ENCODE peak calls at places on chromosomes 1 and 21, in nine cellular contexts. One of them, this sample, is unnamed.

GRCh38 chr1:187465441-187465840 is 636.7 kb downstream of the PLA2G4A start:
- DNase-seq in SK-N-SH: no peak
- DNase-seq in GM23338: no peak
- DNase-seq in PC-3: no peak
- DNase-seq in HCT116: no peak
- DNase-seq in neural progenitor cell: no peak
- DNase-seq in hepatocyte: no peak
- DNase-seq in GM23248: no peak
- DNase-seq in MM.1S: no peak
- DNase-seq in this sample: no peak

GRCh38 chr21:28737671-28738279 is 254.9 kb downstream of the LTN1 start:
- DNase-seq in SK-N-SH: no peak
- DNase-seq in GM23338: no peak
- DNase-seq in PC-3: peak; percentile 78
- DNase-seq in HCT116: no peak
- DNase-seq in neural progenitor cell: no peak
- DNase-seq in hepatocyte: peak; percentile 57
- DNase-seq in GM23248: peak; percentile 20
- DNase-seq in MM.1S: no peak
- DNase-seq in this sample: no peak

GRCh38 chr1:2391034-2391384 is 345 bp downstream of the MORN1 start:
- DNase-seq in SK-N-SH: peak; percentile 76
- DNase-seq in GM23338: peak; percentile 70
- DNase-seq in PC-3: no peak
- DNase-seq in HCT116: no peak
- DNase-seq in neural progenitor cell: peak; percentile 76
- DNase-seq in hepatocyte: peak; percentile 54
- DNase-seq in GM23248: peak; percentile 76
- DNase-seq in MM.1S: peak; percentile 20
- DNase-seq in this sample: peak; percentile 30

GRCh38 chr1:19445417-19446342 is 39.7 kb downstream of the CAPZB start:
- DNase-seq in SK-N-SH: peak; percentile 61
- DNase-seq in GM23338: peak; percentile 58
- DNase-seq in PC-3: no peak
- DNase-seq in HCT116: no peak
- DNase-seq in neural progenitor cell: peak; percentile 65
- DNase-seq in hepatocyte: peak; percentile 61
- DNase-seq in GM23248: peak; percentile 63
- DNase-seq in MM.1S: no peak
- DNase-seq in this sample: peak; percentile 15

GRCh38 chr1:115833806-115834205 is 7.1 kb downstream of the NHLH2 start:
- DNase-seq in SK-N-SH: no peak
- DNase-seq in GM23338: peak; percentile 56
- DNase-seq in PC-3: no peak
- DNase-seq in HCT116: no peak
- DNase-seq in neural progenitor cell: peak; percentile 48
- DNase-seq in hepatocyte: no peak
- DNase-seq in GM23248: no peak
- DNase-seq in MM.1S: no peak
- DNase-seq in this sample: no peak

GRCh38 chr21:31520506-31521163 is 138.9 kb upstream of the SOD1 start:
- DNase-seq in SK-N-SH: no peak
- DNase-seq in GM23338: no peak
- DNase-seq in PC-3: no peak
- DNase-seq in HCT116: no peak
- DNase-seq in neural progenitor cell: no peak
- DNase-seq in hepatocyte: no peak
- DNase-seq in GM23248: no peak
- DNase-seq in MM.1S: no peak
- DNase-seq in this sample: no peak

GRCh38 chr1:119542492-119542946 is 35.5 kb downstream of the HSD3B1 start:
- DNase-seq in SK-N-SH: no peak
- DNase-seq in GM23338: no peak
- DNase-seq in PC-3: peak; percentile 84
- DNase-seq in HCT116: no peak
- DNase-seq in neural progenitor cell: no peak
- DNase-seq in hepatocyte: no peak
- DNase-seq in GM23248: peak; percentile 61
- DNase-seq in MM.1S: no peak
- DNase-seq in this sample: no peak

GRCh38 chr1:19405195-19405760 is 80.1 kb downstream of the CAPZB start:
- DNase-seq in SK-N-SH: peak; percentile 59
- DNase-seq in GM23338: peak; percentile 50
- DNase-seq in PC-3: no peak
- DNase-seq in HCT116: no peak
- DNase-seq in neural progenitor cell: peak; percentile 72
- DNase-seq in hepatocyte: no peak
- DNase-seq in GM23248: peak; percentile 62
- DNase-seq in MM.1S: no peak
- DNase-seq in this sample: no peak

GRCh38 chr1:153565529-153566374 is at the start of gene S100A2:
- DNase-seq in SK-N-SH: no peak
- DNase-seq in GM23338: no peak
- DNase-seq in PC-3: peak; percentile 98
- DNase-seq in HCT116: peak; percentile 92
- DNase-seq in neural progenitor cell: no peak
- DNase-seq in hepatocyte: peak; percentile 79
- DNase-seq in GM23248: peak; percentile 98
- DNase-seq in MM.1S: no peak
- DNase-seq in this sample: no peak

GRCh38 chr1:19398309-19398760 is 86.2 kb downstream of the SLC66A1 start:
- DNase-seq in SK-N-SH: no peak
- DNase-seq in GM23338: no peak
- DNase-seq in PC-3: peak; percentile 55
- DNase-seq in HCT116: no peak
- DNase-seq in neural progenitor cell: no peak
- DNase-seq in hepatocyte: peak; percentile 58
- DNase-seq in GM23248: peak; percentile 99
- DNase-seq in MM.1S: no peak
- DNase-seq in this sample: no peak

GRCh38 chr1:246279402-246279801 is 227.7 kb downstream of the SMYD3 start:
- DNase-seq in SK-N-SH: no peak
- DNase-seq in GM23338: no peak
- DNase-seq in PC-3: no peak
- DNase-seq in HCT116: no peak
- DNase-seq in neural progenitor cell: no peak
- DNase-seq in hepatocyte: no peak
- DNase-seq in GM23248: no peak
- DNase-seq in MM.1S: no peak
- DNase-seq in this sample: no peak

GRCh38 chr1:205826407-205826806 is 13.4 kb upstream of the SLC41A1 start:
- DNase-seq in SK-N-SH: no peak
- DNase-seq in GM23338: no peak
- DNase-seq in PC-3: no peak
- DNase-seq in HCT116: no peak
- DNase-seq in neural progenitor cell: no peak
- DNase-seq in hepatocyte: no peak
- DNase-seq in GM23248: no peak
- DNase-seq in MM.1S: peak; percentile 78
- DNase-seq in this sample: no peak

GRCh38 chr1:12464028-12464427 is 154.0 kb downstream of the DHRS3 start:
- DNase-seq in SK-N-SH: no peak
- DNase-seq in GM23338: no peak
- DNase-seq in PC-3: no peak
- DNase-seq in HCT116: no peak
- DNase-seq in neural progenitor cell: no peak
- DNase-seq in hepatocyte: no peak
- DNase-seq in GM23248: no peak
- DNase-seq in MM.1S: no peak
- DNase-seq in this sample: no peak

GRCh38 chr1:208654241-208654640 is 410.1 kb upstream of the PLXNA2 start:
- DNase-seq in SK-N-SH: peak; percentile 24
- DNase-seq in GM23338: peak; percentile 72
- DNase-seq in PC-3: peak; percentile 76
- DNase-seq in HCT116: peak; percentile 22
- DNase-seq in neural progenitor cell: peak; percentile 85
- DNase-seq in hepatocyte: peak; percentile 29
- DNase-seq in GM23248: peak; percentile 53
- DNase-seq in MM.1S: peak; percentile 47
- DNase-seq in this sample: peak; percentile 1

GRCh38 chr1:103859721-103860120 is 110.0 kb downstream of the AMY1C start:
- DNase-seq in SK-N-SH: no peak
- DNase-seq in GM23338: no peak
- DNase-seq in PC-3: peak; percentile 23
- DNase-seq in HCT116: no peak
- DNase-seq in neural progenitor cell: no peak
- DNase-seq in hepatocyte: no peak
- DNase-seq in GM23248: no peak
- DNase-seq in MM.1S: no peak
- DNase-seq in this sample: no peak

GRCh38 chr1:191608367-191608766 is 549.9 kb upstream of the RGS18 start:
- DNase-seq in SK-N-SH: no peak
- DNase-seq in GM23338: peak; percentile 11
- DNase-seq in PC-3: peak; percentile 44
- DNase-seq in HCT116: no peak
- DNase-seq in neural progenitor cell: no peak
- DNase-seq in hepatocyte: no peak
- DNase-seq in GM23248: no peak
- DNase-seq in MM.1S: no peak
- DNase-seq in this sample: peak; percentile 1

GRCh38 chr1:36115200-36115669 is 9.8 kb downstream of the COL8A2 start:
- DNase-seq in SK-N-SH: peak; percentile 88
- DNase-seq in GM23338: no peak
- DNase-seq in PC-3: no peak
- DNase-seq in HCT116: no peak
- DNase-seq in neural progenitor cell: peak; percentile 42
- DNase-seq in hepatocyte: peak; percentile 58
- DNase-seq in GM23248: peak; percentile 92
- DNase-seq in MM.1S: no peak
- DNase-seq in this sample: no peak

GRCh38 chr1:33819290-33819912 is 44.5 kb upstream of the HMGB4 start:
- DNase-seq in SK-N-SH: no peak
- DNase-seq in GM23338: no peak
- DNase-seq in PC-3: no peak
- DNase-seq in HCT116: no peak
- DNase-seq in neural progenitor cell: no peak
- DNase-seq in hepatocyte: no peak
- DNase-seq in GM23248: no peak
- DNase-seq in MM.1S: no peak
- DNase-seq in this sample: no peak
- H3K4me3 ChIP-seq in SK-N-SH: no peak overlapping the region
- H3K4me3 ChIP-seq in GM23338: no peak overlapping the region
- H3K4me3 ChIP-seq in PC-3: no peak overlapping the region
- H3K4me3 ChIP-seq in HCT116: no peak overlapping the region
- H3K4me3 ChIP-seq in neural progenitor cell: no peak overlapping the region
- H3K4me3 ChIP-seq in hepatocyte: no peak overlapping the region
- H3K4me3 ChIP-seq in GM23248: no peak overlapping the region
- H3K4me3 ChIP-seq in MM.1S: no peak overlapping the region
- H3K4me3 ChIP-seq in this sample: no peak overlapping the region

DNA sequence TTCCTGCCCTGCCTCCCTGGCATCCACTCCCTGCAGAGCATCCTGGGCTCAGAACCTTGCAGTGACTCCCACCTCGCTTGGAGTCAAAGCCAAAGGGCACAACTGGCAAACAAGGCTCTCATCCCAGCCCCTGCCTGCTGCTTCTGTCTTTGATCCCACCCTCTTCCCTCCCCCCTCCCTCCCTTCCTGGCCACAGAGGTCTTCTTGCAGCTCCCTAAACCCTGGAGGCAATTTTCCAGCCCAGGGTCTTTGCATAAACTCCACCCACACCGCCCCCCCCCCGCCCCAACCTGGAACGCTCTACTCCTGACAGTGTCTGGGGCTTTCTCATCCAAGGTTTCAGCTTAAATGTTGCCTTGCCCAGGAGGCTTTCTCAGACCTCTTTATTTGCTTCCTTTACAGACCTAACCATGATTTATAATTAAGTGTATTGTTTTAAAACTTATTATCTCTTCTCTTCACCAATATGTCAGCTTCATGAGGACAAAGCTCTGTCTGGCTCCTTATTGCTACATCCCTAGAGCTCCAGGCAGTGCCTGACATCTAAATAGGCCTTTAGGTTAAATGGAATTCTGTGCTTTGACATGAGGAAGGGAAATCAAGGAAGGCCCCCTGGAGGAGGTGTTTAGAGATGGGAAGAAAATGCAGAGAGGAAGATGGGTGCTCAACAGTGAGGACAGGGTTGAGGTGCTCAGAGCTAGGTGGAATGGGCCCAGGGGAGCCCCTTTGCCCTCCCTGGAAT is 37.7 kb upstream of the PADI1 start:
- DNase-seq in SK-N-SH: no peak
- DNase-seq in GM23338: peak; percentile 41
- DNase-seq in PC-3: no peak
- DNase-seq in HCT116: no peak
- DNase-seq in neural progenitor cell: no peak
- DNase-seq in hepatocyte: no peak
- DNase-seq in GM23248: peak; percentile 26
- DNase-seq in MM.1S: no peak
- DNase-seq in this sample: no peak
- TF ChIP-seq EZH2phosphoT487 in SK-N-SH: no peak
- TF ChIP-seq EZH2phosphoT487 in GM23338: no peak
- TF ChIP-seq EZH2phosphoT487 in PC-3: no peak
- TF ChIP-seq EZH2phosphoT487 in HCT116: no peak
- TF ChIP-seq EZH2phosphoT487 in neural progenitor cell: no peak
- TF ChIP-seq EZH2phosphoT487 in hepatocyte: no peak
- TF ChIP-seq EZH2phosphoT487 in GM23248: no peak
- TF ChIP-seq EZH2phosphoT487 in MM.1S: no peak
- TF ChIP-seq EZH2phosphoT487 in this sample: no peak

GRCh38 chr1:160753629-160754028 is 14.6 kb downstream of the SLAMF7 start:
- DNase-seq in SK-N-SH: no peak
- DNase-seq in GM23338: no peak
- DNase-seq in PC-3: no peak
- DNase-seq in HCT116: no peak
- DNase-seq in neural progenitor cell: no peak
- DNase-seq in hepatocyte: no peak
- DNase-seq in GM23248: no peak
- DNase-seq in MM.1S: no peak
- DNase-seq in this sample: no peak
- H3K4me1 ChIP-seq in SK-N-SH: no peaks in the 10 kb centered on the region
- H3K4me1 ChIP-seq in GM23338: no peaks in the 10 kb centered on the region
- H3K4me1 ChIP-seq in PC-3: peaks cover 6% of the 10 kb centered on the region
- H3K4me1 ChIP-seq in HCT116: no peaks in the 10 kb centered on the region
- H3K4me1 ChIP-seq in neural progenitor cell: no peaks in the 10 kb centered on the region
- H3K4me1 ChIP-seq in hepatocyte: peaks cover 4% of the 10 kb centered on the region
- H3K4me1 ChIP-seq in GM23248: no peaks in the 10 kb centered on the region
- H3K4me1 ChIP-seq in MM.1S: no peaks in the 10 kb centered on the region
- H3K4me1 ChIP-seq in this sample: peaks cover 6% of the 10 kb centered on the region

DNA sequence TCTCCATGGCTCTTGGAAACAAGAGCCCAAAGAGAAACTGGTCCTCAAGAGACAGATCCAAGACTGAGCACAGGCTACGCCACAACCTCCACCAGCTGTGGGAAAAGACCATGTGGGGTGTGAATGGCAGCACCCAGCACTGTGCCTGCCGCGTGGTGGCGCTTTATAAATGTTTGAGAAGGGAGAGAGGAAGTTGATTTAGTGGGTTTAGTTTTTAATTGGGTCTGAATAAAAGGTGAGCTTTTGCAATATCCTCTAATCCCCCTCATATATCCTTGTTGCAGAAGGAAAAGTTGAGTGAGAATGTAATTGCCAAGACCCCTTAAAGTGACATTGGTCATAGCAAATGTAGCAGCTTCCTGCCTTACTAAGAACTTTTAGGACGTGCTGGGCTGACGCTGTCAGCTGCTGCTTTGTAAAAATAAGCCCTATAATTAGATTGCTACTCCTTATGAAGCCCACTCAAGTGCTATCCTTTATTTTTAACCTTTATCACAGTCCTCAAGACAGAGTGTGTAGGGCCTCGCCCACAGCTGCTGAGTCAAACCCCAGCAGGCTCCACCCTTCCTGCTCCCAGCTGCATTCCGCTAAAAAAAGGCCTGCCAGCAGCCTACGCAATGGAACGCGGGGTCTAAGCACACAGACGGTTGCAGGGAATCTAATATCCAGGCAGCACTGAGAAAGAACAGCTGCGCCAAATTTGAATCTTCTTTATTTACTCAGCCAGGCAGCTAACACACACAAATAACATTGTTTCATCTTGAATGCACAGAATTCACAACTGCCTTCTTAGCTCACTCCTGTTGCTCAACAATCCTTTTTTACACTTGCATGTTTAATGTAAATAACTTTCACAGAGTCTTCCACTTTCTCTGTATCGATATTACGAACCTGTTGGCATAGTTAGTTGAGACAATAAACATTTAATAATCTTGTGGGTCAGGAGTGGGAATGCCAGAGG is 47.3 kb upstream of the PRDX6 start:
- DNase-seq in SK-N-SH: no peak
- DNase-seq in GM23338: peak; percentile 82
- DNase-seq in PC-3: peak; percentile 100
- DNase-seq in HCT116: peak; percentile 40
- DNase-seq in neural progenitor cell: peak; percentile 89
- DNase-seq in hepatocyte: peak; percentile 91
- DNase-seq in GM23248: peak; percentile 97
- DNase-seq in MM.1S: peak; percentile 78
- DNase-seq in this sample: peak; percentile 75
- H3K4me3 ChIP-seq in SK-N-SH: no peak overlapping the region
- H3K4me3 ChIP-seq in GM23338: peak overlapping the region; percentile 5
- H3K4me3 ChIP-seq in PC-3: peak overlapping the region; percentile 47
- H3K4me3 ChIP-seq in HCT116: peak overlapping the region; percentile 40
- H3K4me3 ChIP-seq in neural progenitor cell: peak overlapping the region; percentile 24
- H3K4me3 ChIP-seq in hepatocyte: no peak overlapping the region
- H3K4me3 ChIP-seq in GM23248: peak overlapping the region; percentile 70
- H3K4me3 ChIP-seq in MM.1S: peak overlapping the region; percentile 36
- H3K4me3 ChIP-seq in this sample: peak overlapping the region; percentile 30